ENCODE peak calls at places on chromosomes 12 and 14, in eight cellular contexts. N is GM23338; V is Peyer's patch; J is sigmoid colon; G is mammary epithelial cell; O is CD4-positive, alpha-beta T cell; C is BE2C; H is H1. R is an unnamed sample. For H3K27me3, the result is how much of the 10 kb centered on the place peaks cover.

GRCh38 chr12:124053855-124054254 is 80.8 kb downstream of the ZNF664 start:
- DNase-seq in H (peak), C (peak), O (no peak), V (peak), G (no peak), N (peak), J (peak), R (peak)

GRCh38 chr12:124420972-124421674 is 126.2 kb downstream of the RFLNA start:
- DNase-seq in H (no peak), C (peak), N (no peak), J (no peak), V (no peak), O (no peak), G (no peak), R (no peak)

GRCh38 chr12:16269941-16270340 is 7.5 kb downstream of the SLC15A5 start:
- DNase-seq in G (no peak), V (no peak), J (no peak), O (no peak), C (no peak), N (no peak), H (no peak), R (no peak)

GRCh38 chr14:25537846-25538455 is 488.0 kb upstream of the STXBP6 start:
- DNase-seq in H (peak), V (no peak), G (no peak), O (no peak), N (peak), C (peak), J (no peak), R (peak)

GRCh38 chr14:66477567-66477966 is 8.6 kb upstream of the CCDC196 start:
- DNase-seq in C (no peak), J (no peak), G (no peak), H (no peak), V (no peak), N (no peak), O (no peak), R (no peak)

GRCh38 chr14:68630611-68631013 is 162.3 kb downstream of the ZFP36L1 start:
- DNase-seq in G (no peak), C (no peak), N (no peak), J (no peak), H (peak), V (no peak), O (no peak), R (no peak)

GRCh38 chr14:103528512-103529382 is at the start of gene TRMT61A:
- DNase-seq in G (peak), V (peak), C (peak), O (peak), J (peak), N (peak), H (peak), R (peak)

GRCh38 chr12:98591209-98591608 is 2.3 kb upstream of the SLC25A3 start:
- DNase-seq in H (no peak), J (no peak), V (no peak), G (no peak), N (no peak), C (no peak), O (no peak), R (no peak)

GRCh38 chr12:81128930-81129554 is 51.2 kb downstream of the ACSS3 start:
- DNase-seq in O (no peak), C (peak), H (no peak), V (peak), J (no peak), G (peak), N (peak), R (peak)

GRCh38 chr12:27493260-27493935 is 30.6 kb upstream of the PPFIBP1 start:
- DNase-seq in O (no peak), J (no peak), G (peak), C (no peak), H (no peak), N (no peak), V (no peak), R (no peak)

GRCh38 chr12:5588231-5588995 is 156.5 kb downstream of the NTF3 start:
- DNase-seq in N (no peak), H (no peak), V (no peak), C (no peak), J (no peak), O (no peak), G (no peak), R (no peak)

DNA sequence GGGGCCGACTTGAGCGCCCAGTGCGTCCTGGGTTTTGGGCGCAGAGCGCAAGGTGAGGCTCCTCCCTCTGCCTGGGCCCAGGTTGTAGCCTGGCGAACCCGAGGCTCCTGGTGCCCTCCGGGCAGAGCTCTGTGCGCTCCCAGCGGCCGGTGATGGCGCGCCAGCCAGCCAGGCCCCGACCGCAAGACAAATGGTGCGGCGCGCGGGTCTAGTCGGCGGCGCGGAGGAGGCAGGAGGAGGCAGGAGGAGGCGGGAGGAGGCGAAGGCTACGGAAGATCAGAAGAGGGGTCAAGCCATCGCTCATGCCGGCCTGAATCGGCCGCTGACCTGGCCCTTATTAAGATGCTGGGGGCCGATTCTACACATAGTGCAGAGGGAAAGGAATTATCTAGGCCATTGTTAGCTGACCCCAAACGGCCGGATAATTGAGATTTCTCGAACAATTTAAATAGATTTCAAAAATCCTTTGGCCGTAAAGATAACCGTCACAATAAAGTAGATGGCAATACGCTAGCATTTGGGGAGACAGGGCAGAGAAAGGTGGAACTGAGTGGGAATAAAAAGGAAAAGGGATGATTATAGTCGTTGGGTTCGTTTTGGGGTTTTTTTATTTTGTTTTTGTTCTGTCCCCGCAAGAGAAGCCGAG is 2.8 kb downstream of the TBX5 start:
- DNase-seq in N (peak), V (no peak), C (peak), G (no peak), O (no peak), J (no peak), H (peak), R (peak)
- H3K27me3 ChIP-seq in N (half or more), V (under half), C (half or more), G (half or more), O (half or more), J (half or more), H (half or more), R (half or more)

GRCh38 chr14:106210650-106211049 is 684.3 kb downstream of the TMEM121 start:
- DNase-seq in H (no peak), N (no peak), C (no peak), O (peak), V (no peak), G (no peak), J (no peak), R (no peak)
- H3K27me3 ChIP-seq in H (under half), N (under half), C (under half), O (under half), V (under half), G (under half), J (under half), R (under half)

GRCh38 chr12:77374687-77375086 is 309.3 kb upstream of the E2F7 start:
- DNase-seq in O (no peak), H (no peak), V (no peak), J (no peak), N (no peak), C (no peak), G (no peak), R (no peak)
- H3K27me3 ChIP-seq in O (under half), H (under half), V (under half), J (under half), N (under half), C (under half), G (under half), R (under half)

GRCh38 chr14:92551066-92551841 is 37.7 kb downstream of the RIN3 start:
- DNase-seq in G (no peak), V (no peak), C (no peak), H (no peak), J (no peak), O (no peak), N (no peak), R (no peak)

GRCh38 chr14:92549853-92550244 is 36.3 kb downstream of the RIN3 start:
- DNase-seq in H (no peak), V (no peak), G (no peak), J (peak), C (peak), O (no peak), N (no peak), R (no peak)

GRCh38 chr14:92553456-92553855 is 39.9 kb downstream of the RIN3 start:
- DNase-seq in N (peak), H (no peak), O (no peak), V (no peak), C (no peak), G (no peak), J (no peak), R (peak)

GRCh38 chr14:92549096-92549852 is 35.7 kb downstream of the RIN3 start:
- DNase-seq in C (no peak), H (no peak), O (no peak), J (no peak), V (no peak), G (no peak), N (no peak), R (no peak)

GRCh38 chr14:92552066-92552465 is 38.5 kb downstream of the RIN3 start:
- DNase-seq in J (no peak), C (no peak), V (no peak), N (no peak), H (no peak), O (no peak), G (no peak), R (no peak)
- H3K27me3 ChIP-seq in J (under half), C (under half), V (under half), N (under half), H (under half), O (under half), G (under half), R (under half)

DNA sequence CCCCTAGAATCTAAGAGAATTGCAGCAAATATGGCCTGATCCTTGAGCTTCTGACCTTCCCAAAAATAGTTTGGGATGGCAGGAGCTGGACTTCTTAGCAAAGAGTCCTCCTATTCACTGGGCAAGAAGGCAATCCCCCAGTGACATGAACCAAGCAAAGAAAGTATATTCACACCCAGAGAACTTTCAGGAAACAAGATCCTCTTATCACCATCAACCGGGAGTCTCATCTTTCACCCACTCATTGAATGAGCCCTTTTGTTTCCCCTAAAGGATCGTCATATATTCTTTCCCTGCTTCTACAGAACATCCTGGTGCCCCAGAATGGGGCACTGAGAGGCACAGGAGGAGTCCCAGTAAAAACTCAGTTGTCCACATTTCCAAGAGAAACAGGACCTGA is 19.7 kb downstream of the SPTB start:
- DNase-seq in C (no peak), N (no peak), J (no peak), O (no peak), V (no peak), G (no peak), H (no peak), R (no peak)
- H3K27me3 ChIP-seq in C (under half), N (under half), J (under half), O (under half), V (under half), G (under half), H (under half), R (under half)

DNA sequence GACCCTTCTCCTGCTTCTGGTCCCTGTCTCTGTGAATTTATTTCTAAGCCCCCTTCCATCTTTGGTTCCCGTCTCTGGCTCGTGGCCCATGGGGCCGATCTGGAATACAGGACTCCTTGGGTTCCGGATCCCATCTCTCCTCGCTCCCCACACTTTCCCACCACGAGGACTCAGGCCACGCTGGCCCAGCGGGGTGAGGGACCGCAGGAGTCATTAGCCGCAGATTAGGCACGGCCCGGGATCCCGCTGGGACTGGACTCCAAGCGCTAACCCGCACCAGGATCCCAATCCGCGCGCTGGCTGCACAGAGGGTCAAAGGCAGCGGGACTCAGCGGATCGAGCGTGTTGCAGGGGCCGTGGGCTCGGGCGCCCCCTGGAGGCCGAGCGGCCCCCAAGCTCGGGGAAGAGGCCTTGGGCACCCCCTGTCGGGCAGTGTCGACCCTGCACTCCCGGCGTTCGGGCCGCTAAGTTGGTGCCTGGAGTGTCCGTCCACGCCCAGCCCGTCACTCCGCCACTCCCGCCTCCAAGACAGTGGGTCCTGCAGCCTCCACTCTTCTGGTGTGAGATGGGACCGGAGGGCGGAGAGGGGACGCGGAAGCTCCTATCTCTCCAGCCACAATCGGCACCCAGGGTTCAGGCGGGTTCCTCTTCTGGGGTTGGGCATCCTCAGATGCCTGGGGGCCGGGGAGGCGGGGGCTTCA is 9.5 kb downstream of the SHMT2 start:
- DNase-seq in G (peak), O (peak), J (peak), C (peak), V (peak), H (peak), N (peak), R (peak)
- H3K27me3 ChIP-seq in G (under half), O (half or more), J (half or more), C (half or more), V (under half), H (half or more), N (half or more), R (half or more)

GRCh38 chr12:52726451-52726850 is 23.1 kb upstream of the KRT77 start:
- DNase-seq in J (no peak), O (no peak), H (no peak), N (no peak), G (no peak), V (no peak), C (no peak), R (no peak)
- H3K27me3 ChIP-seq in J (under half), O (under half), H (under half), N (under half), G (under half), V (under half), C (under half), R (under half)

DNA sequence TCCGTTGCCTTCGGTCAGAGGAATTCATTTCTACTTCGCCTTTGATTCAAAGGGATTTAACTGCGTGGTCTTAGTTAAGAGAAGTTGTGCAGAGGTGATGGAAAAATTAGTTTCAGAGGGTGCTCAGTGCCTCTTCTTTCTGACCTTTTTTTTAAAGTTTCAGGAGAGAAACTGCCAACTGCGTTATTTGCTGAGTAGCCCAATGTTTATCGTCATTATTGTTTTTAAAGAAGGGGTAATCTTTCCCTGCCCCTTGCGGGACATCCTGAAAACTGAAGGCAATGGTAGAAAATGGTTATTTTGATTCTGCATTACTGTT is 11.0 kb downstream of the OTX2 start:
- DNase-seq in H (no peak), J (no peak), G (no peak), C (no peak), V (no peak), O (no peak), N (no peak), R (no peak)
- H3K27me3 ChIP-seq in H (under half), J (under half), G (under half), C (half or more), V (under half), O (half or more), N (half or more), R (half or more)

GRCh38 chr14:105526781-105527380 is 498 bp downstream of the TMEM121 start:
- DNase-seq in C (no peak), O (no peak), G (no peak), J (no peak), H (no peak), V (peak), N (peak), R (peak)
- H3K27me3 ChIP-seq in C (under half), O (under half), G (under half), J (under half), H (under half), V (under half), N (under half), R (under half)

GRCh38 chr12:67182551-67182950 is 86.6 kb upstream of the CAND1 start:
- DNase-seq in O (no peak), J (no peak), V (no peak), N (no peak), C (no peak), G (no peak), H (no peak), R (no peak)
- H3K27me3 ChIP-seq in O (under half), J (under half), V (under half), N (under half), C (under half), G (under half), H (under half), R (under half)

R was measured in H7.